ENCODE peak calls at places on chromosomes 7 and 10, in five cellular contexts. One of them, this sample, is unnamed.
A peak's percentile ranks its signal among the peaks of the same experiment; 100 is the strongest.

GRCh38 chr10:19952103-19952502 is 135.9 kb downstream of the PLXDC2 start:
- DNase-seq in MM.1S: no peak
- DNase-seq in AG04450: no peak
- DNase-seq in spleen: no peak
- DNase-seq in transverse colon: no peak
- DNase-seq in this sample: no peak

GRCh38 chr7:133436014-133436428 is 183.1 kb downstream of the EXOC4 start:
- DNase-seq in MM.1S: no peak
- DNase-seq in AG04450: peak; percentile 62
- DNase-seq in spleen: no peak
- DNase-seq in transverse colon: no peak
- DNase-seq in this sample: no peak

GRCh38 chr7:129831424-129832058 is 121.2 kb downstream of the UBE2H start:
- DNase-seq in MM.1S: no peak
- DNase-seq in AG04450: peak; percentile 88
- DNase-seq in spleen: no peak
- DNase-seq in transverse colon: no peak
- DNase-seq in this sample: no peak

GRCh38 chr7:39280337-39280736 is 285.9 kb upstream of the YAE1 start:
- DNase-seq in MM.1S: no peak
- DNase-seq in AG04450: no peak
- DNase-seq in spleen: no peak
- DNase-seq in transverse colon: no peak
- DNase-seq in this sample: no peak

GRCh38 chr10:122331100-122331499 is 43.4 kb upstream of the PLEKHA1 start:
- DNase-seq in MM.1S: no peak
- DNase-seq in AG04450: no peak
- DNase-seq in spleen: no peak
- DNase-seq in transverse colon: no peak
- DNase-seq in this sample: no peak

GRCh38 chr7:43785425-43785824 is 26.9 kb downstream of the BLVRA start:
- DNase-seq in MM.1S: no peak
- DNase-seq in AG04450: peak; percentile 60
- DNase-seq in spleen: no peak
- DNase-seq in transverse colon: peak; percentile 40
- DNase-seq in this sample: no peak

GRCh38 chr7:80014507-80014906 is 120.1 kb upstream of the GNAI1 start:
- DNase-seq in MM.1S: peak; percentile 66
- DNase-seq in AG04450: no peak
- DNase-seq in spleen: no peak
- DNase-seq in transverse colon: no peak
- DNase-seq in this sample: no peak

GRCh38 chr10:78717200-78717599 is 351.6 kb upstream of the ZMIZ1 start:
- DNase-seq in MM.1S: no peak
- DNase-seq in AG04450: peak; percentile 29
- DNase-seq in spleen: no peak
- DNase-seq in transverse colon: peak; percentile 15
- DNase-seq in this sample: no peak

GRCh38 chr7:42186181-42186580 is 50.8 kb downstream of the GLI3 start:
- DNase-seq in MM.1S: no peak
- DNase-seq in AG04450: no peak
- DNase-seq in spleen: no peak
- DNase-seq in transverse colon: no peak
- DNase-seq in this sample: no peak

GRCh38 chr10:120651000-120651399 is 194.0 kb downstream of the PLPP4 start:
- DNase-seq in MM.1S: no peak
- DNase-seq in AG04450: no peak
- DNase-seq in spleen: no peak
- DNase-seq in transverse colon: no peak
- DNase-seq in this sample: no peak

GRCh38 chr10:74987339-74988054 is 124.0 kb upstream of the SAMD8 start:
- DNase-seq in MM.1S: no peak
- DNase-seq in AG04450: no peak
- DNase-seq in spleen: no peak
- DNase-seq in transverse colon: no peak
- DNase-seq in this sample: no peak

GRCh38 chr10:114631678-114632417 is 26.2 kb downstream of the ABLIM1 start:
- DNase-seq in MM.1S: no peak
- DNase-seq in AG04450: no peak
- DNase-seq in spleen: peak; percentile 78
- DNase-seq in transverse colon: peak; percentile 57
- DNase-seq in this sample: peak; percentile 72

GRCh38 chr10:8389630-8390029 is 335.1 kb downstream of the GATA3 start:
- DNase-seq in MM.1S: no peak
- DNase-seq in AG04450: no peak
- DNase-seq in spleen: no peak
- DNase-seq in transverse colon: no peak
- DNase-seq in this sample: no peak

GRCh38 chr10:117503170-117503885 is 39.2 kb upstream of the EMX2 start:
- DNase-seq in MM.1S: peak; percentile 86
- DNase-seq in AG04450: no peak
- DNase-seq in spleen: no peak
- DNase-seq in transverse colon: no peak
- DNase-seq in this sample: peak; percentile 21

GRCh38 chr10:61958793-61959192 is 57.3 kb downstream of the ARID5B start:
- DNase-seq in MM.1S: no peak
- DNase-seq in AG04450: no peak
- DNase-seq in spleen: no peak
- DNase-seq in transverse colon: no peak
- DNase-seq in this sample: no peak

GRCh38 chr10:72337039-72337629 is 17.6 kb downstream of the DNAJB12 start:
- DNase-seq in MM.1S: peak; percentile 29
- DNase-seq in AG04450: no peak
- DNase-seq in spleen: peak; percentile 94
- DNase-seq in transverse colon: peak; percentile 86
- DNase-seq in this sample: peak; percentile 88

GRCh38 chr7:16609842-16610450 is 35.6 kb downstream of the ANKMY2 start:
- DNase-seq in MM.1S: no peak
- DNase-seq in AG04450: no peak
- DNase-seq in spleen: no peak
- DNase-seq in transverse colon: no peak
- DNase-seq in this sample: no peak

GRCh38 chr10:51748959-51749358 is 49.6 kb upstream of the CSTF2T start:
- DNase-seq in MM.1S: no peak
- DNase-seq in AG04450: no peak
- DNase-seq in spleen: no peak
- DNase-seq in transverse colon: no peak
- DNase-seq in this sample: no peak

GRCh38 chr7:143369678-143370651 is 7.5 kb upstream of the FAM131B start:
- DNase-seq in MM.1S: no peak
- DNase-seq in AG04450: no peak
- DNase-seq in spleen: no peak
- DNase-seq in transverse colon: peak; percentile 58
- DNase-seq in this sample: no peak

GRCh38 chr10:29636178-29636577 is 1.4 kb upstream of the SVIL start:
- DNase-seq in MM.1S: no peak
- DNase-seq in AG04450: no peak
- DNase-seq in spleen: no peak
- DNase-seq in transverse colon: no peak
- DNase-seq in this sample: no peak

GRCh38 chr10:119333146-119333792 is 125.9 kb downstream of the GRK5 start:
- DNase-seq in MM.1S: no peak
- DNase-seq in AG04450: no peak
- DNase-seq in spleen: peak; percentile 49
- DNase-seq in transverse colon: no peak
- DNase-seq in this sample: no peak

GRCh38 chr7:151782598-151783448 is 94.1 kb downstream of the PRKAG2 start:
- DNase-seq in MM.1S: peak; percentile 86
- DNase-seq in AG04450: peak; percentile 11
- DNase-seq in spleen: peak; percentile 95
- DNase-seq in transverse colon: peak; percentile 69
- DNase-seq in this sample: peak; percentile 88

GRCh38 chr10:80515941-80516340 is 21.8 kb upstream of the SH2D4B start:
- DNase-seq in MM.1S: no peak
- DNase-seq in AG04450: no peak
- DNase-seq in spleen: peak; percentile 60
- DNase-seq in transverse colon: no peak
- DNase-seq in this sample: no peak

GRCh38 chr7:29565186-29565540 is 1.5 kb downstream of the PRR15 start:
- DNase-seq in MM.1S: no peak
- DNase-seq in AG04450: no peak
- DNase-seq in spleen: no peak
- DNase-seq in transverse colon: no peak
- DNase-seq in this sample: no peak

GRCh38 chr7:95213148-95213547 is 111.2 kb downstream of the PON1 start:
- DNase-seq in MM.1S: no peak
- DNase-seq in AG04450: no peak
- DNase-seq in spleen: no peak
- DNase-seq in transverse colon: no peak
- DNase-seq in this sample: no peak

GRCh38 chr7:16455591-16455990 is 9.9 kb downstream of the SOSTDC1 start:
- DNase-seq in MM.1S: no peak
- DNase-seq in AG04450: no peak
- DNase-seq in spleen: no peak
- DNase-seq in transverse colon: no peak
- DNase-seq in this sample: no peak

GRCh38 chr10:124641282-124642075 is 102.7 kb downstream of the FAM53B start:
- DNase-seq in MM.1S: no peak
- DNase-seq in AG04450: no peak
- DNase-seq in spleen: peak; percentile 76
- DNase-seq in transverse colon: peak; percentile 38
- DNase-seq in this sample: no peak

GRCh38 chr10:114767589-114768393 is 53.8 kb upstream of the FHIP2A start:
- DNase-seq in MM.1S: peak; percentile 50
- DNase-seq in AG04450: no peak
- DNase-seq in spleen: peak; percentile 80
- DNase-seq in transverse colon: peak; percentile 65
- DNase-seq in this sample: peak; percentile 83

GRCh38 chr7:90999989-91000979 is 263.9 kb upstream of the FZD1 start:
- DNase-seq in MM.1S: no peak
- DNase-seq in AG04450: peak; percentile 7
- DNase-seq in spleen: no peak
- DNase-seq in transverse colon: no peak
- DNase-seq in this sample: no peak

GRCh38 chr7:91005861-91006260 is 258.4 kb upstream of the FZD1 start:
- DNase-seq in MM.1S: no peak
- DNase-seq in AG04450: no peak
- DNase-seq in spleen: no peak
- DNase-seq in transverse colon: no peak
- DNase-seq in this sample: no peak

GRCh38 chr7:91007371-91007770 is 256.9 kb upstream of the FZD1 start:
- DNase-seq in MM.1S: no peak
- DNase-seq in AG04450: no peak
- DNase-seq in spleen: no peak
- DNase-seq in transverse colon: no peak
- DNase-seq in this sample: no peak

DNA sequence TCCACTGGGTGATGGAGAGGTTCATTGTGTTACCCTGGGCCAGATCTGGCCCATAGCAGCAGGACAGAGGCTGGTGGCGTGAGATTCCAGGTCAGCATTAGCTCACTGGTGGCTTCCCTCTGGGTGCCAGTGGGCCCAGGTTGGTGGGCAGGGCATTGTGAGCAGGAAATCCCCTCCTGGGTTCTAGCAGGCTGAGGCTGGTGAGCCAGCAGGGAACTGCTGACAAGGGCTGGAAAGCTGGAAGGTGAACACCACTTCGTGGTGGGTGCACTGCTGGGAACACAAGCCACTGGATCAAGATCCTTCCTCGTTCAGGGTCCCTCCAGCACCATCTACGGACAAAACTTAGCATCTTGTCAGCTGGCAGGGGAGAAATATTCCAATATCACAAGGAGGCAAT is 259.2 kb upstream of the FZD1 start:
- DNase-seq in MM.1S: no peak
- DNase-seq in AG04450: no peak
- DNase-seq in spleen: no peak
- DNase-seq in transverse colon: no peak
- DNase-seq in this sample: no peak
- H3K9me3 ChIP-seq in MM.1S: no peaks in the 10 kb centered on the region
- H3K9me3 ChIP-seq in AG04450: no peaks in the 10 kb centered on the region
- H3K9me3 ChIP-seq in spleen: no peaks in the 10 kb centered on the region
- H3K9me3 ChIP-seq in transverse colon: no peaks in the 10 kb centered on the region
- H3K9me3 ChIP-seq in this sample: no peaks in the 10 kb centered on the region

GRCh38 chr7:158008267-158008666 is 579.4 kb downstream of the PTPRN2 start:
- DNase-seq in MM.1S: no peak
- DNase-seq in AG04450: no peak
- DNase-seq in spleen: peak; percentile 61
- DNase-seq in transverse colon: no peak
- DNase-seq in this sample: no peak
- H3K9me3 ChIP-seq in MM.1S: no peaks in the 10 kb centered on the region
- H3K9me3 ChIP-seq in AG04450: peaks cover 67% of the 10 kb centered on the region
- H3K9me3 ChIP-seq in spleen: no peaks in the 10 kb centered on the region
- H3K9me3 ChIP-seq in transverse colon: no peaks in the 10 kb centered on the region
- H3K9me3 ChIP-seq in this sample: no peaks in the 10 kb centered on the region

GRCh38 chr7:105713488-105714465 is 132.5 kb upstream of the EFCAB10 start:
- DNase-seq in MM.1S: no peak
- DNase-seq in AG04450: no peak
- DNase-seq in spleen: no peak
- DNase-seq in transverse colon: no peak
- DNase-seq in this sample: no peak

GRCh38 chr7:105707967-105708580 is 126.8 kb upstream of the EFCAB10 start:
- DNase-seq in MM.1S: no peak
- DNase-seq in AG04450: no peak
- DNase-seq in spleen: no peak
- DNase-seq in transverse colon: no peak
- DNase-seq in this sample: no peak

GRCh38 chr7:105715528-105715927 is 134.2 kb upstream of the EFCAB10 start:
- DNase-seq in MM.1S: no peak
- DNase-seq in AG04450: no peak
- DNase-seq in spleen: no peak
- DNase-seq in transverse colon: no peak
- DNase-seq in this sample: no peak

GRCh38 chr7:105708681-105709080 is 127.4 kb upstream of the EFCAB10 start:
- DNase-seq in MM.1S: no peak
- DNase-seq in AG04450: no peak
- DNase-seq in spleen: no peak
- DNase-seq in transverse colon: no peak
- DNase-seq in this sample: no peak

DNA sequence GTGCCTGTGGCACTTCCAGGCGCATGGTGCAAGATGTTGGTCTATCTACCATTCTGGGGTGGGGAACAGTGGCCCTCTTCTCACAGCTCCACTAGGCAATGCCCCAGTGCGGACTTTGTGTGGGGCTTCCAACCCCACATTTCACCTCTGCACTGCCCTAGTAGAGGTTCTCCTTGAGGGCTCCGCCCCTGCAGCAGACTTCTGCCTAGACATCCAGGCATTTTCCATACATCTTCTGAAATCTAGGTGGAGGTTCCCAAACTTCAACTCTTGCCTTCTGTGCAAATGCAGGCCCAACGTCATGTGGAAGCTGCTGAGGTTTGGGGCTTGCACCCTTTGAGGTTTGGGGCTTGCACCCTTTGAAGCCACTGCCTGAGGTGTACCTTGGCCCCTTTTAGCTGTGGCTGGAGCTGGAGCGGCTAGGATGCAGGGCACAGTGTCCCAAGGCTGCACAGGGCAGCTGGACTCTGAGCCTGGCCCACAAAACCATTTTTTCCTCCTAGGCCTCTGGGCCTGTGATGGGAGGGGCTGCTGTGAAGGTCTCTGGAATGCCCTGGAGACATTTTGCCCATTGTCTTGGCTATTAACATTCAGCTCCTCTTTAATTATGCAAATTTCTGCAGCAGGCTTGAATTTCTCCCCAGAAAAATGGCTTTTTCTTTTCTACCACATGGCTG is 130.6 kb upstream of the EFCAB10 start:
- DNase-seq in MM.1S: no peak
- DNase-seq in AG04450: no peak
- DNase-seq in spleen: no peak
- DNase-seq in transverse colon: no peak
- DNase-seq in this sample: no peak
- H3K9me3 ChIP-seq in MM.1S: no peaks in the 10 kb centered on the region
- H3K9me3 ChIP-seq in AG04450: peaks cover 17% of the 10 kb centered on the region
- H3K9me3 ChIP-seq in spleen: peaks cover 6% of the 10 kb centered on the region
- H3K9me3 ChIP-seq in transverse colon: no peaks in the 10 kb centered on the region
- H3K9me3 ChIP-seq in this sample: no peaks in the 10 kb centered on the region

GRCh38 chr7:158027646-158028045 is 560.0 kb downstream of the PTPRN2 start:
- DNase-seq in MM.1S: no peak
- DNase-seq in AG04450: no peak
- DNase-seq in spleen: no peak
- DNase-seq in transverse colon: no peak
- DNase-seq in this sample: peak; percentile 7
- H3K9me3 ChIP-seq in MM.1S: no peaks in the 10 kb centered on the region
- H3K9me3 ChIP-seq in AG04450: peaks cover 91% of the 10 kb centered on the region
- H3K9me3 ChIP-seq in spleen: no peaks in the 10 kb centered on the region
- H3K9me3 ChIP-seq in transverse colon: no peaks in the 10 kb centered on the region
- H3K9me3 ChIP-seq in this sample: no peaks in the 10 kb centered on the region